ENCODE peak calls at places on chromosomes 3 and 15, in eight cellular contexts. One of them, this sample, is unnamed.

GRCh38 chr3:187900961-187901755 is 155.9 kb upstream of the BCL6 start:
- DNase-seq in left ventricle myocardium inferior: no peak
- DNase-seq in G401: no peak
- DNase-seq in fibroblast of pulmonary artery: no peak
- DNase-seq in transverse colon: no peak
- DNase-seq in mucosa of descending colon: no peak
- DNase-seq in stimulated activated CD8-positive, alpha-beta memory T cell treated with anti-CD3 and anti-CD28 coated beads, Interleukin-4, amount 100 ng/mL, for 4 hours: no peak
- DNase-seq in GM04504: no peak
- DNase-seq in this sample: no peak

GRCh38 chr3:105368575-105369500 is 2.1 kb downstream of the ALCAM start:
- DNase-seq in left ventricle myocardium inferior: peak
- DNase-seq in G401: peak
- DNase-seq in fibroblast of pulmonary artery: peak
- DNase-seq in transverse colon: peak
- DNase-seq in mucosa of descending colon: peak
- DNase-seq in stimulated activated CD8-positive, alpha-beta memory T cell treated with anti-CD3 and anti-CD28 coated beads, Interleukin-4, amount 100 ng/mL, for 4 hours: peak
- DNase-seq in GM04504: peak
- DNase-seq in this sample: peak

GRCh38 chr3:197186887-197187588 is 111.4 kb downstream of the DLG1 start:
- DNase-seq in left ventricle myocardium inferior: no peak
- DNase-seq in G401: peak
- DNase-seq in fibroblast of pulmonary artery: peak
- DNase-seq in transverse colon: no peak
- DNase-seq in mucosa of descending colon: peak
- DNase-seq in stimulated activated CD8-positive, alpha-beta memory T cell treated with anti-CD3 and anti-CD28 coated beads, Interleukin-4, amount 100 ng/mL, for 4 hours: no peak
- DNase-seq in GM04504: peak
- DNase-seq in this sample: peak

GRCh38 chr3:12097972-12098371 is 60.7 kb downstream of the TIMP4 start:
- DNase-seq in left ventricle myocardium inferior: no peak
- DNase-seq in G401: no peak
- DNase-seq in fibroblast of pulmonary artery: peak
- DNase-seq in transverse colon: no peak
- DNase-seq in mucosa of descending colon: no peak
- DNase-seq in stimulated activated CD8-positive, alpha-beta memory T cell treated with anti-CD3 and anti-CD28 coated beads, Interleukin-4, amount 100 ng/mL, for 4 hours: no peak
- DNase-seq in GM04504: no peak
- DNase-seq in this sample: no peak

GRCh38 chr15:91027677-91028076 is 5.3 kb upstream of the VPS33B start:
- DNase-seq in left ventricle myocardium inferior: no peak
- DNase-seq in G401: no peak
- DNase-seq in fibroblast of pulmonary artery: no peak
- DNase-seq in transverse colon: no peak
- DNase-seq in mucosa of descending colon: no peak
- DNase-seq in stimulated activated CD8-positive, alpha-beta memory T cell treated with anti-CD3 and anti-CD28 coated beads, Interleukin-4, amount 100 ng/mL, for 4 hours: no peak
- DNase-seq in GM04504: no peak
- DNase-seq in this sample: no peak

GRCh38 chr3:113697192-113698090 is 999 bp upstream of the USF3 start:
- DNase-seq in left ventricle myocardium inferior: no peak
- DNase-seq in G401: peak
- DNase-seq in fibroblast of pulmonary artery: peak
- DNase-seq in transverse colon: peak
- DNase-seq in mucosa of descending colon: peak
- DNase-seq in stimulated activated CD8-positive, alpha-beta memory T cell treated with anti-CD3 and anti-CD28 coated beads, Interleukin-4, amount 100 ng/mL, for 4 hours: no peak
- DNase-seq in GM04504: no peak
- DNase-seq in this sample: peak

GRCh38 chr15:100083572-100083971 is 258.2 kb downstream of the ADAMTS17 start:
- DNase-seq in left ventricle myocardium inferior: peak
- DNase-seq in G401: no peak
- DNase-seq in fibroblast of pulmonary artery: no peak
- DNase-seq in transverse colon: no peak
- DNase-seq in mucosa of descending colon: no peak
- DNase-seq in stimulated activated CD8-positive, alpha-beta memory T cell treated with anti-CD3 and anti-CD28 coated beads, Interleukin-4, amount 100 ng/mL, for 4 hours: no peak
- DNase-seq in GM04504: no peak
- DNase-seq in this sample: no peak

GRCh38 chr15:51982013-51982769 is 10.6 kb upstream of the LEO1 start:
- DNase-seq in left ventricle myocardium inferior: no peak
- DNase-seq in G401: peak
- DNase-seq in fibroblast of pulmonary artery: peak
- DNase-seq in transverse colon: no peak
- DNase-seq in mucosa of descending colon: peak
- DNase-seq in stimulated activated CD8-positive, alpha-beta memory T cell treated with anti-CD3 and anti-CD28 coated beads, Interleukin-4, amount 100 ng/mL, for 4 hours: no peak
- DNase-seq in GM04504: peak
- DNase-seq in this sample: peak

GRCh38 chr3:69774029-69774428 is 34.8 kb downstream of the MITF start:
- DNase-seq in left ventricle myocardium inferior: peak
- DNase-seq in G401: no peak
- DNase-seq in fibroblast of pulmonary artery: no peak
- DNase-seq in transverse colon: peak
- DNase-seq in mucosa of descending colon: no peak
- DNase-seq in stimulated activated CD8-positive, alpha-beta memory T cell treated with anti-CD3 and anti-CD28 coated beads, Interleukin-4, amount 100 ng/mL, for 4 hours: no peak
- DNase-seq in GM04504: no peak
- DNase-seq in this sample: no peak

GRCh38 chr3:186057594-186057993 is 51.3 kb downstream of the ETV5 start:
- DNase-seq in left ventricle myocardium inferior: no peak
- DNase-seq in G401: no peak
- DNase-seq in fibroblast of pulmonary artery: peak
- DNase-seq in transverse colon: no peak
- DNase-seq in mucosa of descending colon: no peak
- DNase-seq in stimulated activated CD8-positive, alpha-beta memory T cell treated with anti-CD3 and anti-CD28 coated beads, Interleukin-4, amount 100 ng/mL, for 4 hours: no peak
- DNase-seq in GM04504: peak
- DNase-seq in this sample: no peak

GRCh38 chr3:60598668-60599067 is 652.6 kb downstream of the FHIT start:
- DNase-seq in left ventricle myocardium inferior: no peak
- DNase-seq in G401: no peak
- DNase-seq in fibroblast of pulmonary artery: no peak
- DNase-seq in transverse colon: no peak
- DNase-seq in mucosa of descending colon: no peak
- DNase-seq in stimulated activated CD8-positive, alpha-beta memory T cell treated with anti-CD3 and anti-CD28 coated beads, Interleukin-4, amount 100 ng/mL, for 4 hours: no peak
- DNase-seq in GM04504: no peak
- DNase-seq in this sample: no peak

GRCh38 chr3:11826628-11827265 is 19.9 kb downstream of the TAMM41 start:
- DNase-seq in left ventricle myocardium inferior: no peak
- DNase-seq in G401: no peak
- DNase-seq in fibroblast of pulmonary artery: peak
- DNase-seq in transverse colon: no peak
- DNase-seq in mucosa of descending colon: no peak
- DNase-seq in stimulated activated CD8-positive, alpha-beta memory T cell treated with anti-CD3 and anti-CD28 coated beads, Interleukin-4, amount 100 ng/mL, for 4 hours: no peak
- DNase-seq in GM04504: peak
- DNase-seq in this sample: no peak

GRCh38 chr3:56955551-56956131 is 104.8 kb upstream of the SPATA12 start:
- DNase-seq in left ventricle myocardium inferior: no peak
- DNase-seq in G401: peak
- DNase-seq in fibroblast of pulmonary artery: no peak
- DNase-seq in transverse colon: no peak
- DNase-seq in mucosa of descending colon: no peak
- DNase-seq in stimulated activated CD8-positive, alpha-beta memory T cell treated with anti-CD3 and anti-CD28 coated beads, Interleukin-4, amount 100 ng/mL, for 4 hours: no peak
- DNase-seq in GM04504: no peak
- DNase-seq in this sample: no peak

GRCh38 chr3:188349276-188349962 is 195.5 kb downstream of the LPP start:
- DNase-seq in left ventricle myocardium inferior: peak
- DNase-seq in G401: peak
- DNase-seq in fibroblast of pulmonary artery: peak
- DNase-seq in transverse colon: no peak
- DNase-seq in mucosa of descending colon: no peak
- DNase-seq in stimulated activated CD8-positive, alpha-beta memory T cell treated with anti-CD3 and anti-CD28 coated beads, Interleukin-4, amount 100 ng/mL, for 4 hours: no peak
- DNase-seq in GM04504: no peak
- DNase-seq in this sample: no peak